ENCODE peak calls at places on chromosomes 6 and 20, in seven cellular contexts. M is CD4-positive, alpha-beta T cell; H is NCI-H2171 treated with DMSO at 0.1 percent for 48 hours; J is activated T-cell treated with anti-CD3 and anti-CD28 coated beads, Interleukin-2, amount 50 U/mL, for 4 hours; A is NCI-H510A treated with DMSO at 0.1 percent for 48 hours; F is cardiac fibroblast; I is stimulated activated CD4-positive, alpha-beta T cell treated with anti-CD3 and anti-CD28 coated beads, Interleukin-2, amount 100 ng/mL, for 48 hours. U is an unnamed sample.

GRCh38 chr20:8082999-8083398 is 49.1 kb upstream of the PLCB1 start:
- DNase-seq in M (no peak), H (peak; percentile 88), J (no peak), A (no peak), F (peak; percentile 82), I (no peak), U (no peak)

GRCh38 chr20:57794600-57795346 is 85.0 kb upstream of the PMEPA1 start:
- DNase-seq in M (no peak), H (no peak), J (no peak), A (no peak), F (no peak), I (no peak), U (no peak)

GRCh38 chr6:159890201-159890600 is 587 bp upstream of the MAS1 start:
- DNase-seq in M (no peak), H (no peak), J (no peak), A (no peak), F (no peak), I (no peak), U (no peak)

GRCh38 chr20:53208110-53208908 is 236.2 kb downstream of the TSHZ2 start:
- DNase-seq in M (no peak), H (no peak), J (no peak), A (no peak), F (no peak), I (no peak), U (no peak)

GRCh38 chr6:25130518-25130917 is 148.7 kb upstream of the CARMIL1 start:
- DNase-seq in M (no peak), H (no peak), J (no peak), A (no peak), F (peak; percentile 22), I (no peak), U (no peak)

GRCh38 chr6:127190552-127190951 is 72.1 kb downstream of the RSPO3 start:
- DNase-seq in M (no peak), H (peak; percentile 18), J (no peak), A (no peak), F (peak; percentile 77), I (no peak), U (no peak)

GRCh38 chr20:5550738-5551529 is 199.3 kb upstream of the SHLD1 start:
- DNase-seq in M (no peak), H (peak; percentile 13), J (no peak), A (no peak), F (no peak), I (no peak), U (no peak)

GRCh38 chr6:137316626-137317025 is 97.4 kb upstream of the IFNGR1 start:
- DNase-seq in M (no peak), H (no peak), J (no peak), A (no peak), F (peak; percentile 11), I (no peak), U (no peak)

GRCh38 chr6:31836676-31837611 is 9.4 kb downstream of the HSPA1B start:
- DNase-seq in M (no peak), H (no peak), J (no peak), A (no peak), F (peak; percentile 55), I (no peak), U (no peak)

GRCh38 chr6:33014841-33015634 is 5.6 kb upstream of the HLA-DOA start:
- DNase-seq in M (peak; percentile 8), H (peak; percentile 78), J (no peak), A (peak; percentile 91), F (peak; percentile 91), I (peak; percentile 46), U (peak; percentile 40)

GRCh38 chr20:31841928-31842327 is 3.5 kb downstream of the FOXS1 start:
- DNase-seq in M (no peak), H (no peak), J (no peak), A (no peak), F (peak; percentile 94), I (no peak), U (no peak)

GRCh38 chr6:34249469-34250370 is 914 bp upstream of the SMIM29 start:
- DNase-seq in M (no peak), H (no peak), J (no peak), A (peak; percentile 76), F (no peak), I (no peak), U (no peak)

GRCh38 chr6:90714319-90714718 is 127.4 kb upstream of the MAP3K7 start:
- DNase-seq in M (no peak), H (no peak), J (no peak), A (no peak), F (peak; percentile 9), I (no peak), U (no peak)

GRCh38 chr6:104728444-104728843 is 131.3 kb downstream of the HACE1 start:
- DNase-seq in M (no peak), H (no peak), J (no peak), A (no peak), F (peak; percentile 73), I (no peak), U (no peak)

GRCh38 chr6:16438677-16439615 is 200.6 kb downstream of the GMPR start:
- DNase-seq in M (no peak), H (no peak), J (no peak), A (no peak), F (peak; percentile 73), I (no peak), U (no peak)

GRCh38 chr20:17995967-17996819 is 27.4 kb downstream of the MGME1 start:
- DNase-seq in M (peak; percentile 22), H (peak; percentile 81), J (peak; percentile 10), A (peak; percentile 64), F (peak; percentile 82), I (peak; percentile 35), U (no peak)

GRCh38 chr6:48765352-48765961 is 654.5 kb upstream of the PTCHD4 start:
- DNase-seq in M (no peak), H (peak; percentile 57), J (no peak), A (peak; percentile 78), F (peak; percentile 83), I (no peak), U (no peak)

GRCh38 chr6:79468116-79468515 is 69.1 kb downstream of the LCA5 start:
- DNase-seq in M (no peak), H (no peak), J (no peak), A (no peak), F (peak; percentile 61), I (no peak), U (no peak)

GRCh38 chr20:59650418-59650817 is 46.1 kb downstream of the PHACTR3 start:
- DNase-seq in M (no peak), H (peak; percentile 9), J (no peak), A (no peak), F (no peak), I (no peak), U (no peak)

GRCh38 chr6:169663468-169663867 is 38.4 kb downstream of the WDR27 start:
- DNase-seq in M (no peak), H (no peak), J (no peak), A (peak; percentile 43), F (no peak), I (no peak), U (no peak)

GRCh38 chr6:129417416-129418086 is 292.4 kb downstream of the ARHGAP18 start:
- DNase-seq in M (no peak), H (no peak), J (no peak), A (no peak), F (no peak), I (no peak), U (no peak)

GRCh38 chr6:107690864-107691661 is 133.1 kb downstream of the SCML4 start:
- DNase-seq in M (no peak), H (no peak), J (no peak), A (peak; percentile 2), F (peak; percentile 99), I (no peak), U (no peak)

GRCh38 chr6:23454090-23454998 is 671.7 kb upstream of the NRSN1 start:
- DNase-seq in M (no peak), H (no peak), J (no peak), A (no peak), F (peak; percentile 35), I (no peak), U (no peak)

GRCh38 chr20:2136275-2136674 is 34.6 kb downstream of the STK35 start:
- DNase-seq in M (no peak), H (no peak), J (no peak), A (no peak), F (no peak), I (no peak), U (peak; percentile 41)

GRCh38 chr6:136440187-136440582 is 110.0 kb downstream of the MAP7 start:
- DNase-seq in M (no peak), H (no peak), J (no peak), A (no peak), F (no peak), I (no peak), U (no peak)